ENCODE peak calls at places on chromosome 6, in five cellular contexts. P is A549, R is Caco-2, U is mesenchymal stem cell, S is pancreas. E is an unnamed sample.
A peak's percentile ranks its signal among the peaks of the same experiment; 100 is the strongest.

GRCh38 chr6:15495375-15495901 is 167.4 kb downstream of the DTNBP1 start:
- DNase-seq in U (peak; percentile 63), R (no peak), P (no peak), S (no peak), E (no peak)

GRCh38 chr6:135506270-135506997 is 8.9 kb upstream of the AHI1 start:
- DNase-seq in U (peak; percentile 61), S (no peak), R (peak; percentile 35), P (peak; percentile 69), E (no peak)

GRCh38 chr6:5084192-5084786 is 852 bp upstream of the PPP1R3G start:
- DNase-seq in U (no peak), S (no peak), P (no peak), R (peak; percentile 30), E (no peak)

GRCh38 chr6:149074832-149075258 is 242.7 kb upstream of the TAB2 start:
- DNase-seq in S (no peak), U (no peak), P (no peak), R (no peak), E (no peak)

GRCh38 chr6:164072240-164072666 is 657.7 kb downstream of the QKI start:
- DNase-seq in P (no peak), U (no peak), R (no peak), S (no peak), E (no peak)

GRCh38 chr6:161162722-161163121 is 111.1 kb downstream of the AGPAT4 start:
- DNase-seq in U (no peak), R (no peak), S (no peak), P (no peak), E (no peak)

GRCh38 chr6:28597217-28597835 is 71.6 kb downstream of the GPX5 start:
- DNase-seq in P (peak; percentile 86), U (peak; percentile 64), R (peak; percentile 26), S (no peak), E (peak; percentile 60)

GRCh38 chr6:138782243-138782642 is 8.7 kb downstream of the CCDC28A start:
- DNase-seq in U (no peak), R (no peak), P (no peak), S (no peak), E (no peak)

GRCh38 chr6:29917843-29918242 is 24.5 kb upstream of the HLA-A start:
- DNase-seq in S (no peak), U (no peak), R (no peak), P (no peak), E (no peak)

GRCh38 chr6:37483917-37484785 is 15.5 kb downstream of the CCDC167 start:
- DNase-seq in R (peak; percentile 80), S (no peak), U (peak; percentile 41), P (peak; percentile 26), E (peak; percentile 39)

GRCh38 chr6:162576009-162576408 is 151.6 kb downstream of the PRKN start:
- DNase-seq in U (no peak), S (no peak), P (no peak), R (no peak), E (no peak)

GRCh38 chr6:142637624-142638023 is 307.4 kb downstream of the HIVEP2 start:
- DNase-seq in R (no peak), P (no peak), U (no peak), S (no peak), E (no peak)

GRCh38 chr6:158086054-158086705 is 81.9 kb downstream of the SERAC1 start:
- DNase-seq in S (no peak), U (peak; percentile 16), P (no peak), R (no peak), E (no peak)

GRCh38 chr6:43715056-43715788 is 27.6 kb upstream of the MRPS18A start:
- DNase-seq in U (no peak), P (no peak), R (no peak), S (no peak), E (no peak)
- H3K9me3 ChIP-seq in U (no peaks in the 10 kb centered on the region), P (no peaks in the 10 kb centered on the region), R (no peaks in the 10 kb centered on the region), S (no peaks in the 10 kb centered on the region), E (no peaks in the 10 kb centered on the region)

DNA sequence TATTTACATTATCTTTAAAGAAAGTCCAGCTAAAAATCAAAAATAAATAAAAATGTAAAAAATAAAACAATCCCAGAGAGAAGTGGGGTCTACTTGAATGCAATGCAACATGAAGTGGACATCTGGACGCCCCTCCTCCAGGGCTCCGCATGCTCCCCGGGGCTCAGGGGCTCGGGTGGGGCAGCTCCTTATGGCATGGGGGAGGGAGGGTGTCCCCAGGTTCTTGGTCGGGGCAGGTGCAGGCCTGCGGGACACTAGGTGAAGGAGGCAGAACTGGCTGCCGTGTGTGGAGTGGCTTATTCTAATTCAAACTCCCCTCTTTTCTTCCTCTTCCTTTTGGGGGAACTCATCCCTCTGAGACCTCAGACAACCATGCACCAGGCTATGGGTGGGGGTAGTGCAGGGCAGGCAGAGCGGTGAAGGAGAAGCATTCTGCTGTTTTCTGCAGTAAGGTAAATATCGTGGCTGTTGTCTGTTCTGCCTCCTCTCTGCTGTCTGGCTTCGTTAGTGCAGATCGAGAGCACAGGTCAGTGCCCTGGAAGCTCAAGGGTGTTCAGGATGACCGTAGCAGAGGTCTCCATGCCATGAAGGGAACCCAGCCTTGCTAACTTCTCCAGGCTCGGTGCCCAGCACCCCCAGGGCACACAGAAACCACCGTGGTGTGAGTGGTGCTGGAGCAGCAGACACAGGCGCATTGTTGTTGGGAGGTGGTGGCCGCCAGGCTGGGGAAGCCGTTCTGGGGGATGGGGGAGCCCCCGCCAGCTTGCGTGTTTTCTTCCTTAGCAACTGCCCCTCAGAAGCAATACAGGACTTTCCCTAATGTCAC is 82.6 kb downstream of the TTLL2 start:
- DNase-seq in U (no peak), S (no peak), P (no peak), R (no peak), E (no peak)
- H3K9me3 ChIP-seq in U (no peaks in the 10 kb centered on the region), S (no peaks in the 10 kb centered on the region), P (no peaks in the 10 kb centered on the region), R (no peaks in the 10 kb centered on the region), E (no peaks in the 10 kb centered on the region)

DNA sequence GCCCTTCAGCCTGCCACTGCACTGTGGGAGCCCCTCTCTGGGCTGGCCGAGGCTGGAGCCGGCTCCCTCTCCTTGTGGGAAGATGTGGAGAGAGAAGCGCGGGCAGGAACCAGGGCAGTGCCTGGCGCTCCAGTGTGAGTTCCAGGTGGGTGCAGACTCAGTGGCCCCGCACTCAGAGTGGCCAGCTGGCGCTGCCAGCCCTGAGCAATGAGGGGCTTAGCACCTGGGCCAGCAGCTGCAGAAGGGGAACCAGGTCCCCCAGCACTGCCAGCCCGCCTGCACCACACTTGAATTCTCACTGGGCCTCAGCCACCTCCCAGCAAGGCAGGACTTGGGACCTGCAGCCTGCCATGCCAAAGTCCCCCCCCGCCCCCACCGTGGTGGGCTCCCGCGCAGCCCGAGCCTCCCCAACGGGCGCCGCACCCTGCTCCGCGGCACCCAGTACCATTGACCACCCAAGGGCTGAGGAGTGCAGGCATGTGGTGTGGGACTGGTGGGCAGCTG is 205.9 kb downstream of the CLVS2 start:
- DNase-seq in R (no peak), S (no peak), P (no peak), U (no peak), E (no peak)
- H3K9me3 ChIP-seq in R (no peaks in the 10 kb centered on the region), S (no peaks in the 10 kb centered on the region), P (no peaks in the 10 kb centered on the region), U (no peaks in the 10 kb centered on the region), E (no peaks in the 10 kb centered on the region)

DNA sequence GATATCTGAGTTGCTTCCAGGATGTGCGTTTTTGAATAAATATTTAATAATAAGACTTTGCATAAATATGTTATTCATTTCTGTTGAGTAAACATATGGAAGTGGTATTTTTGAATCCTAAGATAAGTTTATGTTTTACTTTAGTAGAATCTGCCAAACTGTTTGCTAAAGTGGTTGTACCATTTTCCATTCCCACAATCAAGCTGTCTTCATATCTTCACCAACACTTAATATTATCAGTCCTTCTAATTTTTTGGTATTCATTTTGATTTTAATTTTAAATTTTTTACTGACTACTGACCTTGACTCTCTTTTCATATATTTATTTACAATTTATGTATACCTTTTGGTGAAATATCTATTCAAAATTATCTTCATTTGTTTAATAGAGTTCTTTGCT is 293.9 kb upstream of the PTCHD4 start:
- DNase-seq in U (no peak), R (no peak), P (no peak), S (no peak), E (no peak)
- H3K9me3 ChIP-seq in U (peaks cover 18% of the 10 kb centered on the region), R (peaks cover 5% of the 10 kb centered on the region), P (no peaks in the 10 kb centered on the region), S (no peaks in the 10 kb centered on the region), E (peaks cover 6% of the 10 kb centered on the region)

DNA sequence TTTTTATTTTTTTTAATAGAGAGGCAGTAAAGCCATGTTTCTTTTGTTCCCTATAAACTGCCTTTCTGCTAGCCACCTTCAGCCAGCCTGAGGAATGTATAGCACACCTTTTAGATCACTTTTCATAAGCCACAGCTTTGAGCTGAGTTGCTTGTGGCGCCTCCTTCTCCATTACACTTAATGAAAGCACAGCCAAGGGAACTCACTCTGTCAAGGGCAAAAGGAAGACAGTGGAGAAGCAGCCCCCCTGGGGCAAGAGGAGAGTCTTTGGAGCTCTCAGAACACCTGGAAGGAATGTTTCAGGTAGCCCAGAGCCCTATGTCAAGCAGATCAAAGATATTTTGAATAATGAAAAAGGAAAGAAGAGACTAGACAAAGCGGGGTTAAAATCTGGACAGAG is 235.1 kb downstream of the CLIC5 start:
- DNase-seq in R (no peak), S (no peak), P (no peak), U (no peak), E (no peak)
- H3K9me3 ChIP-seq in R (no peaks in the 10 kb centered on the region), S (no peaks in the 10 kb centered on the region), P (no peaks in the 10 kb centered on the region), U (no peaks in the 10 kb centered on the region), E (no peaks in the 10 kb centered on the region)

GRCh38 chr6:168381726-168382458 is 59.1 kb upstream of the SMOC2 start:
- DNase-seq in P (no peak), R (no peak), U (no peak), S (no peak), E (no peak)
- H3K9me3 ChIP-seq in P (peaks cover 3% of the 10 kb centered on the region), R (peaks cover 7% of the 10 kb centered on the region), U (no peaks in the 10 kb centered on the region), S (no peaks in the 10 kb centered on the region), E (no peaks in the 10 kb centered on the region)

E was measured in MG63.